ENCODE peak calls at places on chromosomes 3 and 15, in four cellular contexts. One of them, this sample, is unnamed.
A peak's percentile ranks its signal among the peaks of the same experiment; 100 is the strongest.

GRCh38 chr3:147299656-147300055 is 106.7 kb downstream of the ZIC4 start:
- DNase-seq in A549: no peak
- DNase-seq in heart left ventricle: no peak
- DNase-seq in IMR-90: peak; percentile 47
- DNase-seq in this sample: no peak

GRCh38 chr15:59105839-59106238 is 893 bp downstream of the CCNB2 start:
- DNase-seq in A549: peak; percentile 49
- DNase-seq in heart left ventricle: no peak
- DNase-seq in IMR-90: no peak
- DNase-seq in this sample: no peak

GRCh38 chr3:10983219-10983916 is 9.2 kb upstream of the SLC6A1 start:
- DNase-seq in A549: peak; percentile 87
- DNase-seq in heart left ventricle: no peak
- DNase-seq in IMR-90: peak; percentile 17
- DNase-seq in this sample: peak; percentile 40

GRCh38 chr3:42685363-42685881 is at the start of gene KLHL40:
- DNase-seq in A549: no peak
- DNase-seq in heart left ventricle: peak; percentile 52
- DNase-seq in IMR-90: no peak
- DNase-seq in this sample: no peak

GRCh38 chr15:63039811-63040210 is 2.7 kb upstream of the TPM1 start:
- DNase-seq in A549: no peak
- DNase-seq in heart left ventricle: no peak
- DNase-seq in IMR-90: no peak
- DNase-seq in this sample: no peak

GRCh38 chr3:196138927-196139680 is 57.2 kb upstream of the TFRC start:
- DNase-seq in A549: no peak
- DNase-seq in heart left ventricle: no peak
- DNase-seq in IMR-90: peak; percentile 81
- DNase-seq in this sample: no peak

GRCh38 chr15:37628507-37628906 is 305.9 kb upstream of the TMCO5A start:
- DNase-seq in A549: no peak
- DNase-seq in heart left ventricle: no peak
- DNase-seq in IMR-90: no peak
- DNase-seq in this sample: no peak

GRCh38 chr15:62150445-62150844 is 14.6 kb downstream of the C2CD4B start:
- DNase-seq in A549: no peak
- DNase-seq in heart left ventricle: no peak
- DNase-seq in IMR-90: no peak
- DNase-seq in this sample: no peak

GRCh38 chr3:45640724-45641361 is 46.3 kb downstream of the LIMD1 start:
- DNase-seq in A549: no peak
- DNase-seq in heart left ventricle: no peak
- DNase-seq in IMR-90: no peak
- DNase-seq in this sample: peak; percentile 76

GRCh38 chr3:128787256-128788253 is 61.6 kb downstream of the RAB7A start:
- DNase-seq in A549: peak; percentile 50
- DNase-seq in heart left ventricle: no peak
- DNase-seq in IMR-90: peak; percentile 53
- DNase-seq in this sample: peak; percentile 75

GRCh38 chr15:78988361-78988911 is 43.6 kb upstream of the CTSH start:
- DNase-seq in A549: peak; percentile 95
- DNase-seq in heart left ventricle: peak; percentile 78
- DNase-seq in IMR-90: peak; percentile 99
- DNase-seq in this sample: peak; percentile 32

GRCh38 chr15:60390931-60391501 is 6.8 kb downstream of the ANXA2 start:
- DNase-seq in A549: no peak
- DNase-seq in heart left ventricle: no peak
- DNase-seq in IMR-90: peak; percentile 83
- DNase-seq in this sample: no peak

GRCh38 chr15:87508086-87508485 is 748.5 kb downstream of the NTRK3 start:
- DNase-seq in A549: no peak
- DNase-seq in heart left ventricle: no peak
- DNase-seq in IMR-90: no peak
- DNase-seq in this sample: no peak

GRCh38 chr3:4680227-4680691 is 187.1 kb downstream of the ITPR1 start:
- DNase-seq in A549: no peak
- DNase-seq in heart left ventricle: no peak
- DNase-seq in IMR-90: peak; percentile 34
- DNase-seq in this sample: no peak

GRCh38 chr15:87943629-87944028 is 312.9 kb downstream of the NTRK3 start:
- DNase-seq in A549: no peak
- DNase-seq in heart left ventricle: no peak
- DNase-seq in IMR-90: no peak
- DNase-seq in this sample: no peak

GRCh38 chr3:117019082-117019713 is 309.6 kb downstream of the TUSC7 start:
- DNase-seq in A549: peak; percentile 14
- DNase-seq in heart left ventricle: no peak
- DNase-seq in IMR-90: peak; percentile 76
- DNase-seq in this sample: peak; percentile 40

GRCh38 chr3:21297304-21297703 is 453.7 kb downstream of the ZNF385D start:
- DNase-seq in A549: no peak
- DNase-seq in heart left ventricle: no peak
- DNase-seq in IMR-90: no peak
- DNase-seq in this sample: no peak

GRCh38 chr3:57948080-57948671 is 60.0 kb upstream of the FLNB start:
- DNase-seq in A549: no peak
- DNase-seq in heart left ventricle: no peak
- DNase-seq in IMR-90: no peak
- DNase-seq in this sample: no peak

GRCh38 chr3:22308866-22309265 is 557.9 kb upstream of the ZNF385D start:
- DNase-seq in A549: no peak
- DNase-seq in heart left ventricle: no peak
- DNase-seq in IMR-90: no peak
- DNase-seq in this sample: no peak

GRCh38 chr3:133595341-133595740 is 21.9 kb downstream of the CDV3 start:
- DNase-seq in A549: no peak
- DNase-seq in heart left ventricle: no peak
- DNase-seq in IMR-90: peak; percentile 65
- DNase-seq in this sample: no peak

GRCh38 chr3:136042608-136043221 is 77.2 kb downstream of the PPP2R3A start:
- DNase-seq in A549: peak; percentile 19
- DNase-seq in heart left ventricle: no peak
- DNase-seq in IMR-90: peak; percentile 70
- DNase-seq in this sample: no peak

GRCh38 chr15:59165726-59166125 is 40.9 kb upstream of the LDHAL6B start:
- DNase-seq in A549: no peak
- DNase-seq in heart left ventricle: no peak
- DNase-seq in IMR-90: no peak
- DNase-seq in this sample: peak; percentile 70

GRCh38 chr3:93994056-93994455 is 14.1 kb downstream of the ARL13B start:
- DNase-seq in A549: no peak
- DNase-seq in heart left ventricle: no peak
- DNase-seq in IMR-90: peak; percentile 15
- DNase-seq in this sample: no peak

GRCh38 chr3:41196499-41197410 is 2.5 kb upstream of the CTNNB1 start:
- DNase-seq in A549: no peak
- DNase-seq in heart left ventricle: no peak
- DNase-seq in IMR-90: no peak
- DNase-seq in this sample: no peak

GRCh38 chr15:22936577-22937472 is 43.3 kb downstream of the CYFIP1 start:
- DNase-seq in A549: no peak
- DNase-seq in heart left ventricle: peak; percentile 5
- DNase-seq in IMR-90: no peak
- DNase-seq in this sample: no peak

GRCh38 chr15:54482251-54482650 is 504.0 kb downstream of the UNC13C start:
- DNase-seq in A549: no peak
- DNase-seq in heart left ventricle: no peak
- DNase-seq in IMR-90: no peak
- DNase-seq in this sample: no peak

GRCh38 chr3:9147215-9147895 is 102.1 kb downstream of the SRGAP3 start:
- DNase-seq in A549: no peak
- DNase-seq in heart left ventricle: no peak
- DNase-seq in IMR-90: no peak
- DNase-seq in this sample: peak; percentile 12

GRCh38 chr15:68278345-68279217 is 1.0 kb downstream of the FEM1B start:
- DNase-seq in A549: peak; percentile 56
- DNase-seq in heart left ventricle: peak; percentile 62
- DNase-seq in IMR-90: peak; percentile 35
- DNase-seq in this sample: peak; percentile 66

GRCh38 chr3:190167936-190168680 is 47.4 kb upstream of the P3H2 start:
- DNase-seq in A549: no peak
- DNase-seq in heart left ventricle: no peak
- DNase-seq in IMR-90: no peak
- DNase-seq in this sample: no peak

GRCh38 chr3:146250449-146251382 is at the start of gene PLSCR4:
- DNase-seq in A549: peak; percentile 53
- DNase-seq in heart left ventricle: peak; percentile 91
- DNase-seq in IMR-90: peak; percentile 47
- DNase-seq in this sample: peak; percentile 89

GRCh38 chr3:171345112-171345843 is 114.9 kb downstream of the TNIK start:
- DNase-seq in A549: no peak
- DNase-seq in heart left ventricle: no peak
- DNase-seq in IMR-90: no peak
- DNase-seq in this sample: no peak

GRCh38 chr3:137217733-137218132 is 259.9 kb downstream of the IL20RB start:
- DNase-seq in A549: no peak
- DNase-seq in heart left ventricle: no peak
- DNase-seq in IMR-90: no peak
- DNase-seq in this sample: no peak

GRCh38 chr3:196111939-196112386 is 30.1 kb upstream of the TFRC start:
- DNase-seq in A549: no peak
- DNase-seq in heart left ventricle: no peak
- DNase-seq in IMR-90: no peak
- DNase-seq in this sample: no peak

GRCh38 chr3:107710851-107711250 is 188.1 kb downstream of the BBX start:
- DNase-seq in A549: peak; percentile 7
- DNase-seq in heart left ventricle: no peak
- DNase-seq in IMR-90: peak; percentile 46
- DNase-seq in this sample: peak; percentile 33

GRCh38 chr15:58699769-58700168 is 49.7 kb downstream of the ADAM10 start:
- DNase-seq in A549: no peak
- DNase-seq in heart left ventricle: no peak
- DNase-seq in IMR-90: no peak
- DNase-seq in this sample: no peak

GRCh38 chr3:15051531-15051930 is 13.6 kb downstream of the MRPS25 start:
- DNase-seq in A549: peak; percentile 81
- DNase-seq in heart left ventricle: no peak
- DNase-seq in IMR-90: peak; percentile 20
- DNase-seq in this sample: peak; percentile 40

GRCh38 chr15:84727429-84727828 is 11.5 kb upstream of the SEC11A start:
- DNase-seq in A549: no peak
- DNase-seq in heart left ventricle: no peak
- DNase-seq in IMR-90: peak; percentile 51
- DNase-seq in this sample: no peak

GRCh38 chr15:52529289-52529929 is 729 bp upstream of the MYO5A start:
- DNase-seq in A549: no peak
- DNase-seq in heart left ventricle: no peak
- DNase-seq in IMR-90: no peak
- DNase-seq in this sample: peak; percentile 18

GRCh38 chr15:45319472-45320214 is 58.7 kb downstream of the GATM start:
- DNase-seq in A549: no peak
- DNase-seq in heart left ventricle: no peak
- DNase-seq in IMR-90: no peak
- DNase-seq in this sample: no peak
- H3K9me3 ChIP-seq in A549: peaks cover 5% of the 10 kb centered on the region
- H3K9me3 ChIP-seq in heart left ventricle: no peaks in the 10 kb centered on the region
- H3K9me3 ChIP-seq in IMR-90: no peaks in the 10 kb centered on the region
- H3K9me3 ChIP-seq in this sample: no peaks in the 10 kb centered on the region

GRCh38 chr3:123741058-123741511 is 143.0 kb downstream of the MYLK start:
- DNase-seq in A549: no peak
- DNase-seq in heart left ventricle: no peak
- DNase-seq in IMR-90: peak; percentile 84
- DNase-seq in this sample: no peak
- H3K4me1 ChIP-seq in A549: peaks cover 33% of the 10 kb centered on the region
- H3K4me1 ChIP-seq in heart left ventricle: no peaks in the 10 kb centered on the region
- H3K4me1 ChIP-seq in IMR-90: peaks cover 29% of the 10 kb centered on the region
- H3K4me1 ChIP-seq in this sample: no peaks in the 10 kb centered on the region

GRCh38 chr3:39140341-39140971 is 12.9 kb downstream of the CSRNP1 start:
- DNase-seq in A549: no peak
- DNase-seq in heart left ventricle: no peak
- DNase-seq in IMR-90: no peak
- DNase-seq in this sample: no peak

GRCh38 chr3:39141211-39141995 is 12.0 kb downstream of the CSRNP1 start:
- DNase-seq in A549: no peak
- DNase-seq in heart left ventricle: peak; percentile 78
- DNase-seq in IMR-90: peak; percentile 39
- DNase-seq in this sample: peak; percentile 95

GRCh38 chr3:39143051-39143885 is 10.1 kb downstream of the CSRNP1 start:
- DNase-seq in A549: no peak
- DNase-seq in heart left ventricle: no peak
- DNase-seq in IMR-90: no peak
- DNase-seq in this sample: no peak

GRCh38 chr3:39144095-39144747 is 9.2 kb downstream of the CSRNP1 start:
- DNase-seq in A549: no peak
- DNase-seq in heart left ventricle: no peak
- DNase-seq in IMR-90: no peak
- DNase-seq in this sample: no peak

DNA sequence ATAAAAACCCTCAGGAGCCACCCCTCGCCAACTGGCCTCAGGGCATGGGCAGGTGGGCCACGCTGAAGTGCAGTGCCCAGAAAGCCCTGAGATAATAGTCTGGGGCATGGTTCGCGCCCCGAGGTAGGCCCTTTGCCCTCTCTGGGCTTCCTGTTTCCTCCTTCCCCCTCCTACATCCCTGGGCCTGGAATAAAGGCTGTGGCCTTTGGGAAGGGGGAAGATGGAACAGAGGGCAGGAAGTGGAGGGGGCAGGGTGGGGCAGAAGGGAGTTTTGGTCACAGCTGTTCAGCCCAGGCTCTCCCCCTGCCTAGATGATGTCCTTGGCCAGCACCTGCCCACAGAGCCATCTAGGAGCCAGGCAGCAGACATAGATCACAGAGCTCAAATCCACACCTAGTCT is 11.3 kb downstream of the CSRNP1 start:
- DNase-seq in A549: no peak
- DNase-seq in heart left ventricle: no peak
- DNase-seq in IMR-90: no peak
- DNase-seq in this sample: no peak
- TF ChIP-seq POLR2A in A549: no peak
- TF ChIP-seq POLR2A in heart left ventricle: no peak
- TF ChIP-seq POLR2A in IMR-90: no peak
- TF ChIP-seq POLR2A in this sample: no peak

DNA sequence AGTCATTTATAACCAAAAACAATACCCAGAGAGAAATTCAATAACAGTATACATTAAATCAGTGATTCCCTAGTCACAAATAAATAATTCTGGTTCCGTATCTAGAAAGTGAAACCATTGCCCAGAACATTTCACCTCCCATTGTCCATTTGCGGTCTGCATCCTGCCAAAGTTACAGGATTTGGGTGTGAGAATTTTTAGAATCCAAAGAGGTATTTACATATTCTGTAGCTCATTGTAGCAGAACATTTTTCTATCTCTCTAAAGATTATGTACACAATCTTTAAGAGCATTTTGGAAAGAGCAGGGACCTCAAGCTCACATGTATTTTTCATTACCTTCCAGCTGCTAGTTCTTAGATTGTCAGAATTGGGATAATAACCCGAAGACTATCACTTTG is 261.6 kb downstream of the CHL1 start:
- DNase-seq in A549: no peak
- DNase-seq in heart left ventricle: no peak
- DNase-seq in IMR-90: no peak
- DNase-seq in this sample: no peak
- H3K9me3 ChIP-seq in A549: no peaks in the 10 kb centered on the region
- H3K9me3 ChIP-seq in heart left ventricle: no peaks in the 10 kb centered on the region
- H3K9me3 ChIP-seq in IMR-90: peaks cover 2% of the 10 kb centered on the region
- H3K9me3 ChIP-seq in this sample: no peaks in the 10 kb centered on the region

GRCh38 chr3:139668332-139668731 is 9.4 kb downstream of the NMNAT3 start:
- DNase-seq in A549: no peak
- DNase-seq in heart left ventricle: no peak
- DNase-seq in IMR-90: no peak
- DNase-seq in this sample: no peak
- H3K4me1 ChIP-seq in A549: no peaks in the 10 kb centered on the region
- H3K4me1 ChIP-seq in heart left ventricle: no peaks in the 10 kb centered on the region
- H3K4me1 ChIP-seq in IMR-90: no peaks in the 10 kb centered on the region
- H3K4me1 ChIP-seq in this sample: no peaks in the 10 kb centered on the region

This sample was measured in thyroid gland.